ENCODE peak calls at places on chromosomes 3 and 15, in four cellular contexts. D is globus pallidus, Z is nephron progenitor cell, G is NCI-H446 treated with DMSO at 0.1 percent for 48 hours. H is an unnamed sample.

GRCh38 chr15:72193781-72194396 is 3.7 kb downstream of the GRAMD2A start:
- DNase-seq in D (no peak), Z (no peak), G (no peak), H (no peak)

GRCh38 chr3:134373278-134373941 is 837 bp downstream of the AMOTL2 start:
- DNase-seq in D (peak), Z (peak), G (peak), H (peak)

GRCh38 chr15:76401285-76401684 is 64.7 kb downstream of the ISL2 start:
- DNase-seq in D (no peak), Z (no peak), G (no peak), H (peak)

GRCh38 chr15:92623435-92623834 is 32.1 kb downstream of the FAM174B start:
- DNase-seq in D (no peak), Z (no peak), G (no peak), H (peak)

GRCh38 chr3:83873550-83873949 is 1085.2 kb upstream of the CADM2 start:
- DNase-seq in D (no peak), Z (no peak), G (no peak), H (no peak)

GRCh38 chr3:72896996-72897757 is 9.3 kb downstream of the GXYLT2 start:
- DNase-seq in D (no peak), Z (no peak), G (no peak), H (no peak)

GRCh38 chr3:57972421-57973111 is 35.7 kb upstream of the FLNB start:
- DNase-seq in D (no peak), Z (no peak), G (no peak), H (no peak)

GRCh38 chr3:5376761-5377160 is 189.3 kb downstream of the EDEM1 start:
- DNase-seq in D (no peak), Z (peak), G (no peak), H (no peak)

GRCh38 chr15:75029378-75030022 is 6.1 kb downstream of the PPCDC start:
- DNase-seq in D (peak), Z (peak), G (peak), H (peak)

H was measured in SJCRH30.